ENCODE peak calls at places on chromosomes 16 and 17, in six cellular contexts. L is RWPE1, X is KBM-7, Z is retina, G is NCI-H446 treated with DMSO at 0.1 percent for 48 hours, S is HEK293T. R is an unnamed sample.

GRCh38 chr16:88116121-88116900 is 165.1 kb downstream of the BANP start:
- DNase-seq in L (no peak), X (no peak), Z (peak; percentile 21), G (no peak), S (no peak), R (no peak)

GRCh38 chr17:27497696-27498095 is 41.4 kb downstream of the KSR1 start:
- DNase-seq in L (peak; percentile 67), X (no peak), Z (no peak), G (no peak), S (no peak), R (no peak)

GRCh38 chr17:74271281-74271680 is 2.8 kb upstream of the DNAI2 start:
- DNase-seq in L (no peak), X (peak; percentile 30), Z (no peak), G (no peak), S (no peak), R (no peak)

GRCh38 chr16:54283735-54284318 is 2.8 kb downstream of the IRX3 start:
- DNase-seq in L (no peak), X (peak; percentile 47), Z (peak; percentile 73), G (no peak), S (no peak), R (no peak)

GRCh38 chr17:72404872-72405271 is 284.1 kb downstream of the SOX9 start:
- DNase-seq in L (no peak), X (no peak), Z (no peak), G (no peak), S (no peak), R (no peak)

GRCh38 chr17:1109606-1110523 is 69.9 kb downstream of the ABR start:
- DNase-seq in L (no peak), X (no peak), Z (peak; percentile 77), G (no peak), S (no peak), R (no peak)

GRCh38 chr16:86858501-86858900 is 280.2 kb downstream of the FOXL1 start:
- DNase-seq in L (no peak), X (no peak), Z (no peak), G (no peak), S (no peak), R (no peak)

GRCh38 chr17:7355053-7355452 is at the start of gene TMEM95:
- DNase-seq in L (no peak), X (no peak), Z (peak; percentile 34), G (no peak), S (no peak), R (no peak)

GRCh38 chr17:33028778-33029177 is 37.1 kb downstream of the SPACA3 start:
- DNase-seq in L (no peak), X (no peak), Z (no peak), G (no peak), S (no peak), R (no peak)

GRCh38 chr16:31351937-31352315 is 3.0 kb upstream of the ITGAX start:
- DNase-seq in L (no peak), X (no peak), Z (no peak), G (no peak), S (no peak), R (no peak)

GRCh38 chr17:7216242-7217112 is 3.2 kb downstream of the DLG4 start:
- DNase-seq in L (no peak), X (no peak), Z (no peak), G (no peak), S (no peak), R (no peak)

GRCh38 chr16:66474750-66475199 is 47.7 kb downstream of the BEAN1 start:
- DNase-seq in L (no peak), X (peak; percentile 88), Z (no peak), G (no peak), S (no peak), R (no peak)

R was measured in NCI-H2227 treated with DMSO at 0.1 percent for 48 hours.